ENCODE peak calls at places on chromosomes 4 and X, in six cellular contexts. One of them, this sample, is unnamed.

GRCh38 chr4:174209296-174209695 is 74.2 kb downstream of the FBXO8 start:
- DNase-seq in tibial artery: no peak
- DNase-seq in choroid plexus epithelial cell: no peak
- DNase-seq in dorsolateral prefrontal cortex: no peak
- DNase-seq in MM.1S: no peak
- DNase-seq in AG09309: no peak
- DNase-seq in this sample: no peak

GRCh38 chr4:25919676-25920075 is 5.7 kb downstream of the SMIM20 start:
- DNase-seq in tibial artery: no peak
- DNase-seq in dorsolateral prefrontal cortex: no peak
- DNase-seq in choroid plexus epithelial cell: no peak
- DNase-seq in MM.1S: no peak
- DNase-seq in AG09309: no peak
- DNase-seq in this sample: no peak

GRCh38 chr4:32847466-32847865 is 2127.3 kb downstream of the PCDH7 start:
- DNase-seq in MM.1S: no peak
- DNase-seq in AG09309: no peak
- DNase-seq in dorsolateral prefrontal cortex: no peak
- DNase-seq in choroid plexus epithelial cell: peak
- DNase-seq in tibial artery: no peak
- DNase-seq in this sample: no peak

GRCh38 chr4:38891051-38891738 is 23.6 kb downstream of the FAM114A1 start:
- DNase-seq in choroid plexus epithelial cell: no peak
- DNase-seq in AG09309: no peak
- DNase-seq in tibial artery: no peak
- DNase-seq in dorsolateral prefrontal cortex: no peak
- DNase-seq in MM.1S: no peak
- DNase-seq in this sample: no peak

GRCh38 chrX:134692990-134693389 is 34.7 kb upstream of the PLAC1 start:
- DNase-seq in dorsolateral prefrontal cortex: no peak
- DNase-seq in AG09309: no peak
- DNase-seq in MM.1S: no peak
- DNase-seq in tibial artery: no peak
- DNase-seq in choroid plexus epithelial cell: no peak
- DNase-seq in this sample: no peak

GRCh38 chr4:150199056-150199455 is 120.8 kb downstream of the DCLK2 start:
- DNase-seq in dorsolateral prefrontal cortex: no peak
- DNase-seq in choroid plexus epithelial cell: no peak
- DNase-seq in tibial artery: no peak
- DNase-seq in MM.1S: no peak
- DNase-seq in AG09309: no peak
- DNase-seq in this sample: no peak

GRCh38 chrX:17606211-17606610 is 131.1 kb upstream of the SCML1 start:
- DNase-seq in tibial artery: no peak
- DNase-seq in dorsolateral prefrontal cortex: no peak
- DNase-seq in AG09309: no peak
- DNase-seq in MM.1S: no peak
- DNase-seq in choroid plexus epithelial cell: peak
- DNase-seq in this sample: no peak

GRCh38 chr4:172124656-172125308 is 311.6 kb downstream of the GALNTL6 start:
- DNase-seq in choroid plexus epithelial cell: peak
- DNase-seq in MM.1S: no peak
- DNase-seq in AG09309: no peak
- DNase-seq in tibial artery: no peak
- DNase-seq in dorsolateral prefrontal cortex: no peak
- DNase-seq in this sample: no peak

GRCh38 chr4:110484767-110485166 is 8.8 kb downstream of the ENPEP start:
- DNase-seq in tibial artery: no peak
- DNase-seq in AG09309: peak
- DNase-seq in choroid plexus epithelial cell: peak
- DNase-seq in MM.1S: no peak
- DNase-seq in dorsolateral prefrontal cortex: no peak
- DNase-seq in this sample: peak

GRCh38 chr4:182475539-182475938 is 232.3 kb downstream of the TENM3 start:
- DNase-seq in dorsolateral prefrontal cortex: no peak
- DNase-seq in AG09309: no peak
- DNase-seq in MM.1S: no peak
- DNase-seq in choroid plexus epithelial cell: no peak
- DNase-seq in tibial artery: no peak
- DNase-seq in this sample: no peak

GRCh38 chr4:3293410-3294391 is 880 bp downstream of the RGS12 start:
- DNase-seq in MM.1S: no peak
- DNase-seq in tibial artery: no peak
- DNase-seq in choroid plexus epithelial cell: peak
- DNase-seq in dorsolateral prefrontal cortex: peak
- DNase-seq in AG09309: no peak
- DNase-seq in this sample: no peak

GRCh38 chrX:67545772-67546495 is 2.1 kb downstream of the AR start:
- DNase-seq in AG09309: no peak
- DNase-seq in MM.1S: no peak
- DNase-seq in dorsolateral prefrontal cortex: no peak
- DNase-seq in choroid plexus epithelial cell: peak
- DNase-seq in tibial artery: peak
- DNase-seq in this sample: no peak

GRCh38 chrX:68894513-68895338 is 65.9 kb downstream of the EFNB1 start:
- DNase-seq in tibial artery: peak
- DNase-seq in dorsolateral prefrontal cortex: peak
- DNase-seq in MM.1S: no peak
- DNase-seq in choroid plexus epithelial cell: peak
- DNase-seq in AG09309: no peak
- DNase-seq in this sample: no peak

GRCh38 chrX:11566814-11567213 is 98.9 kb downstream of the ARHGAP6 start:
- DNase-seq in tibial artery: no peak
- DNase-seq in choroid plexus epithelial cell: no peak
- DNase-seq in AG09309: no peak
- DNase-seq in MM.1S: no peak
- DNase-seq in dorsolateral prefrontal cortex: no peak
- DNase-seq in this sample: no peak

GRCh38 chrX:2336181-2336580 is 164.6 kb downstream of the DHRSX start:
- DNase-seq in MM.1S: no peak
- DNase-seq in choroid plexus epithelial cell: peak
- DNase-seq in AG09309: no peak
- DNase-seq in dorsolateral prefrontal cortex: no peak
- DNase-seq in tibial artery: no peak
- DNase-seq in this sample: no peak

GRCh38 chrX:31112226-31112999 is 40.6 kb upstream of the FTHL17 start:
- DNase-seq in choroid plexus epithelial cell: no peak
- DNase-seq in AG09309: no peak
- DNase-seq in tibial artery: no peak
- DNase-seq in MM.1S: no peak
- DNase-seq in dorsolateral prefrontal cortex: no peak
- DNase-seq in this sample: no peak

GRCh38 chrX:101347859-101348451 is 587 bp downstream of the TIMM8A start:
- DNase-seq in choroid plexus epithelial cell: peak
- DNase-seq in AG09309: no peak
- DNase-seq in dorsolateral prefrontal cortex: no peak
- DNase-seq in tibial artery: no peak
- DNase-seq in MM.1S: no peak
- DNase-seq in this sample: no peak

GRCh38 chr4:180059216-180059881 is 2183.9 kb upstream of the TENM3 start:
- DNase-seq in AG09309: no peak
- DNase-seq in MM.1S: peak
- DNase-seq in dorsolateral prefrontal cortex: no peak
- DNase-seq in choroid plexus epithelial cell: no peak
- DNase-seq in tibial artery: no peak
- DNase-seq in this sample: no peak

GRCh38 chr4:173189117-173189693 is 20.6 kb downstream of the GALNT7 start:
- DNase-seq in tibial artery: no peak
- DNase-seq in dorsolateral prefrontal cortex: no peak
- DNase-seq in choroid plexus epithelial cell: peak
- DNase-seq in MM.1S: no peak
- DNase-seq in AG09309: no peak
- DNase-seq in this sample: no peak

GRCh38 chrX:21840199-21840557 is 761 bp downstream of the MBTPS2 start:
- DNase-seq in dorsolateral prefrontal cortex: no peak
- DNase-seq in MM.1S: peak
- DNase-seq in tibial artery: no peak
- DNase-seq in AG09309: no peak
- DNase-seq in choroid plexus epithelial cell: peak
- DNase-seq in this sample: no peak

GRCh38 chrX:154372612-154373022 is 1.8 kb downstream of the FLNA start:
- DNase-seq in dorsolateral prefrontal cortex: no peak
- DNase-seq in AG09309: no peak
- DNase-seq in choroid plexus epithelial cell: no peak
- DNase-seq in tibial artery: no peak
- DNase-seq in MM.1S: no peak
- DNase-seq in this sample: no peak

GRCh38 chr4:79688696-79689095 is 280.7 kb upstream of the GK2 start:
- DNase-seq in MM.1S: no peak
- DNase-seq in dorsolateral prefrontal cortex: no peak
- DNase-seq in AG09309: no peak
- DNase-seq in tibial artery: no peak
- DNase-seq in choroid plexus epithelial cell: no peak
- DNase-seq in this sample: no peak

GRCh38 chrX:5054852-5055251 is 1173.8 kb downstream of the NLGN4X start:
- DNase-seq in tibial artery: no peak
- DNase-seq in AG09309: no peak
- DNase-seq in dorsolateral prefrontal cortex: no peak
- DNase-seq in choroid plexus epithelial cell: no peak
- DNase-seq in MM.1S: no peak
- DNase-seq in this sample: no peak

GRCh38 chr4:110629780-110630500 is 7.1 kb upstream of the PITX2 start:
- DNase-seq in MM.1S: no peak
- DNase-seq in dorsolateral prefrontal cortex: no peak
- DNase-seq in AG09309: no peak
- DNase-seq in choroid plexus epithelial cell: no peak
- DNase-seq in tibial artery: no peak
- DNase-seq in this sample: no peak

GRCh38 chr4:71713611-71714203 is 70.2 kb downstream of the GC start:
- DNase-seq in MM.1S: peak
- DNase-seq in AG09309: peak
- DNase-seq in tibial artery: no peak
- DNase-seq in choroid plexus epithelial cell: peak
- DNase-seq in dorsolateral prefrontal cortex: no peak
- DNase-seq in this sample: no peak

GRCh38 chr4:1209821-1210220 is 37.4 kb upstream of the SPON2 start:
- DNase-seq in MM.1S: no peak
- DNase-seq in AG09309: no peak
- DNase-seq in dorsolateral prefrontal cortex: no peak
- DNase-seq in choroid plexus epithelial cell: peak
- DNase-seq in tibial artery: peak
- DNase-seq in this sample: no peak

GRCh38 chr4:186726440-186727148 is 2.9 kb upstream of the FAT1 start:
- DNase-seq in choroid plexus epithelial cell: peak
- DNase-seq in AG09309: no peak
- DNase-seq in dorsolateral prefrontal cortex: no peak
- DNase-seq in MM.1S: peak
- DNase-seq in tibial artery: peak
- DNase-seq in this sample: no peak

DNA sequence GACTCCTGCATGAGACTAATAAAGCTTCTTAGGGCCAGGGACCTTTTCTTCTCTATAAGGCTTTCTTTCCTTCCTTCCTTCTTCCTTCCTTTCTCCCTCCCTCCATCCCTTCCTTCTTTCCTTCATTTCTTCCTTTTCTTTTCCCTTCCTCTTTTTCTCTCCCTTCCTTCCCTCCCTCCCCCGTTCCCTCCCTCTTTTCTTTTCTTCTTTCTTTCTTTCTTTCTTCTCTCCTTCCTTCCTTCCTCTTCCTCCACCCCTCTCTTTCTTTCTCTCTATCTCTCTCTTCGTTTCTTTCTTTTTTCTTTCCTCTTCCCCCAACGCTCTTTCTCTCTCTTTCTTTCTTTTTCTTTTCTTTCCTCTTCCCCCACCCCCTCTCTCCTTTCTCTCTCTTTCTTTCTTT is 2.5 kb upstream of the MAGEB17 start:
- DNase-seq in AG09309: no peak
- DNase-seq in tibial artery: no peak
- DNase-seq in choroid plexus epithelial cell: no peak
- DNase-seq in dorsolateral prefrontal cortex: no peak
- DNase-seq in MM.1S: no peak
- DNase-seq in this sample: no peak
- H3K4me3 ChIP-seq in AG09309: no peak
- H3K4me3 ChIP-seq in tibial artery: no peak
- H3K4me3 ChIP-seq in choroid plexus epithelial cell: no peak
- H3K4me3 ChIP-seq in dorsolateral prefrontal cortex: no peak
- H3K4me3 ChIP-seq in MM.1S: no peak
- H3K4me3 ChIP-seq in this sample: no peak

DNA sequence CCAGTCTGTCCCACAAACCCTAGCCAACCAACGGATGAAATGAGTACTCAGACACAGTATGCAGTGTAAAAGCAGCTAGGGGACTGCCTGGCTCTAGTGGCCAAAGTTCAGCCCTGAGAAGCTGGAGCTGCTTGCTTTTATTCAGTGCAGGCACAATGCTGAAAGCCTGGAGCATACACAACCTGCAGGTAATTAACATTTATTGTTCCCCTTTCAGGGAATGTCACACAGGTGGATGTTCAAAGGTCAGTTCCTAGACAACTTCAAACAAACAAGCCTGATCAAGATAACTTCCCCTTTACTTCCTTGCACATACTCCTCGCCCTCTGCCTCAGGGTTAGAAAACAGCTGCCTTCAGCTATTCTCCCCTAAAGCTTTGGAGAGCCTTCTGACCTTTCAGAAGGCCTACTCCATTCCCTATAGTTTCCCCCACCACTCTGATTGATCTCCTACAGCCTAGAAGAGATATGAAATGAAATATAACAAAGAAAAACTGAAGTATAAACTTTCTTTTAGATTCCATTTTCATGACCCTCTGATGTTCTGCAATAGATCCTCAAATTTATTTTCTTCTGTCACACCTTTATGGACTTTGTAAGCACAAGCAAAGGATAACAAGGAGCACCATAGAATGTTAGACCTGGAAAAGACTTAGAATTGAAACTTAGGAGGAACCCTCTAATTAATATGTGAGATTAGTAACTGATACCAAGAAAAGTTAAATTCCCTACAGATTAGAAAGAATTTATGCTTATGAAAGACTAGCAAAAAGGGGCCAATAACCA is 6.8 kb upstream of the DCAF8L1 start:
- DNase-seq in AG09309: no peak
- DNase-seq in tibial artery: no peak
- DNase-seq in MM.1S: no peak
- DNase-seq in dorsolateral prefrontal cortex: no peak
- DNase-seq in choroid plexus epithelial cell: no peak
- DNase-seq in this sample: no peak
- TF ChIP-seq CTCF in AG09309: no peak
- TF ChIP-seq CTCF in tibial artery: no peak
- TF ChIP-seq CTCF in MM.1S: no peak
- TF ChIP-seq CTCF in dorsolateral prefrontal cortex: no peak
- TF ChIP-seq CTCF in choroid plexus epithelial cell: no peak
- TF ChIP-seq CTCF in this sample: no peak

GRCh38 chr4:168484626-168485025 is 4.3 kb upstream of the DDX60L start:
- DNase-seq in dorsolateral prefrontal cortex: no peak
- DNase-seq in MM.1S: no peak
- DNase-seq in tibial artery: no peak
- DNase-seq in choroid plexus epithelial cell: peak
- DNase-seq in AG09309: peak
- DNase-seq in this sample: no peak
- H3K4me3 ChIP-seq in dorsolateral prefrontal cortex: no peak
- H3K4me3 ChIP-seq in MM.1S: no peak
- H3K4me3 ChIP-seq in tibial artery: no peak
- H3K4me3 ChIP-seq in choroid plexus epithelial cell: no peak
- H3K4me3 ChIP-seq in AG09309: no peak
- H3K4me3 ChIP-seq in this sample: no peak

DNA sequence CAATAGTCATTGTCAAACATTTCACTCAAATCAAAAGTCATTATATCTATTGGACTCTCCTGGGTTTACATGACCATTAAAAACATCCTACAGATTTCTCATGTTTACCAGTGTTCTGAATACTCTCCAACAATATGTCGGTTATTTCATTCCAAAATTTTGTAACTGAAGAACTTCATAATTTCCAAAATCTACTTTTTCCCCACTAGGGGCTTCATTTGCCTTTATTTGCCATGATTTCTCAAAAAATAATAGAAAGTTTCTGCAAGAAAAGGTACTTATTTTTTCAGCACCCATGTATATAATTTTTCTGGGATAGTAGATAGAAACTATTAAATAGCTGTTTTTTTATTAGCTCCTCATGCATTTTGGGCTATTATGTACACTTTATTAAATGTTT is 49.0 kb downstream of the PRDM5 start:
- DNase-seq in dorsolateral prefrontal cortex: no peak
- DNase-seq in choroid plexus epithelial cell: no peak
- DNase-seq in tibial artery: no peak
- DNase-seq in MM.1S: no peak
- DNase-seq in AG09309: no peak
- DNase-seq in this sample: no peak
- TF ChIP-seq CTCF in dorsolateral prefrontal cortex: no peak
- TF ChIP-seq CTCF in choroid plexus epithelial cell: no peak
- TF ChIP-seq CTCF in tibial artery: no peak
- TF ChIP-seq CTCF in MM.1S: peak
- TF ChIP-seq CTCF in AG09309: peak
- TF ChIP-seq CTCF in this sample: no peak

This sample was measured in GM12864.